ENCODE peak calls at places on chromosomes 12 and 14, in four cellular contexts. One of them, this sample, is unnamed.

GRCh38 chr14:96383445-96383844 is 8.5 kb upstream of the AK7 start:
- DNase-seq in fibroblast of pulmonary artery: no peak
- DNase-seq in activated CD8-positive, alpha-beta memory T cell treated with anti-CD3 and anti-CD28 coated beads for 1 hour: no peak
- DNase-seq in glomerular endothelial cell: no peak
- DNase-seq in this sample: no peak

GRCh38 chr12:39003541-39004160 is 98.3 kb upstream of the CPNE8 start:
- DNase-seq in glomerular endothelial cell: no peak
- DNase-seq in activated CD8-positive, alpha-beta memory T cell treated with anti-CD3 and anti-CD28 coated beads for 1 hour: no peak
- DNase-seq in fibroblast of pulmonary artery: no peak
- DNase-seq in this sample: no peak

GRCh38 chr12:121590476-121591143 is 9.8 kb upstream of the KDM2B start:
- DNase-seq in fibroblast of pulmonary artery: peak
- DNase-seq in activated CD8-positive, alpha-beta memory T cell treated with anti-CD3 and anti-CD28 coated beads for 1 hour: peak
- DNase-seq in glomerular endothelial cell: no peak
- DNase-seq in this sample: no peak

GRCh38 chr12:122988036-122988435 is 7.6 kb downstream of the ARL6IP4 start:
- DNase-seq in activated CD8-positive, alpha-beta memory T cell treated with anti-CD3 and anti-CD28 coated beads for 1 hour: no peak
- DNase-seq in glomerular endothelial cell: no peak
- DNase-seq in fibroblast of pulmonary artery: no peak
- DNase-seq in this sample: no peak

GRCh38 chr14:100824156-100824555 is 1.8 kb upstream of the MEG3 start:
- DNase-seq in glomerular endothelial cell: no peak
- DNase-seq in fibroblast of pulmonary artery: peak
- DNase-seq in activated CD8-positive, alpha-beta memory T cell treated with anti-CD3 and anti-CD28 coated beads for 1 hour: no peak
- DNase-seq in this sample: no peak

GRCh38 chr12:42346603-42347002 is 20.6 kb downstream of the PPHLN1 start:
- DNase-seq in activated CD8-positive, alpha-beta memory T cell treated with anti-CD3 and anti-CD28 coated beads for 1 hour: no peak
- DNase-seq in glomerular endothelial cell: no peak
- DNase-seq in fibroblast of pulmonary artery: no peak
- DNase-seq in this sample: no peak

GRCh38 chr12:27332407-27333310 is at the start of gene BMAL2:
- DNase-seq in fibroblast of pulmonary artery: peak
- DNase-seq in activated CD8-positive, alpha-beta memory T cell treated with anti-CD3 and anti-CD28 coated beads for 1 hour: no peak
- DNase-seq in glomerular endothelial cell: no peak
- DNase-seq in this sample: no peak

GRCh38 chr12:130633771-130634170 is 82.3 kb downstream of the RIMBP2 start:
- DNase-seq in fibroblast of pulmonary artery: no peak
- DNase-seq in glomerular endothelial cell: no peak
- DNase-seq in activated CD8-positive, alpha-beta memory T cell treated with anti-CD3 and anti-CD28 coated beads for 1 hour: no peak
- DNase-seq in this sample: peak

GRCh38 chr14:100187247-100187833 is 27.9 kb upstream of the DEGS2 start:
- DNase-seq in activated CD8-positive, alpha-beta memory T cell treated with anti-CD3 and anti-CD28 coated beads for 1 hour: no peak
- DNase-seq in glomerular endothelial cell: no peak
- DNase-seq in fibroblast of pulmonary artery: no peak
- DNase-seq in this sample: no peak

GRCh38 chr14:90201344-90201743 is 55.0 kb upstream of the PSMC1 start:
- DNase-seq in activated CD8-positive, alpha-beta memory T cell treated with anti-CD3 and anti-CD28 coated beads for 1 hour: no peak
- DNase-seq in fibroblast of pulmonary artery: no peak
- DNase-seq in glomerular endothelial cell: no peak
- DNase-seq in this sample: no peak

GRCh38 chr12:51160814-51161459 is 12.0 kb downstream of the TFCP2 start:
- DNase-seq in fibroblast of pulmonary artery: peak
- DNase-seq in glomerular endothelial cell: no peak
- DNase-seq in activated CD8-positive, alpha-beta memory T cell treated with anti-CD3 and anti-CD28 coated beads for 1 hour: no peak
- DNase-seq in this sample: no peak

GRCh38 chr14:61472025-61472672 is 150.8 kb downstream of the PRKCH start:
- DNase-seq in activated CD8-positive, alpha-beta memory T cell treated with anti-CD3 and anti-CD28 coated beads for 1 hour: no peak
- DNase-seq in glomerular endothelial cell: no peak
- DNase-seq in fibroblast of pulmonary artery: peak
- DNase-seq in this sample: peak

GRCh38 chr14:103290961-103291360 is 43.1 kb upstream of the EIF5 start:
- DNase-seq in activated CD8-positive, alpha-beta memory T cell treated with anti-CD3 and anti-CD28 coated beads for 1 hour: no peak
- DNase-seq in glomerular endothelial cell: no peak
- DNase-seq in fibroblast of pulmonary artery: no peak
- DNase-seq in this sample: no peak

GRCh38 chr14:51726166-51726899 is 74.6 kb downstream of the FRMD6 start:
- DNase-seq in activated CD8-positive, alpha-beta memory T cell treated with anti-CD3 and anti-CD28 coated beads for 1 hour: no peak
- DNase-seq in fibroblast of pulmonary artery: peak
- DNase-seq in glomerular endothelial cell: no peak
- DNase-seq in this sample: no peak

GRCh38 chr14:103199141-103199540 is 75.9 kb downstream of the TNFAIP2 start:
- DNase-seq in fibroblast of pulmonary artery: peak
- DNase-seq in activated CD8-positive, alpha-beta memory T cell treated with anti-CD3 and anti-CD28 coated beads for 1 hour: no peak
- DNase-seq in glomerular endothelial cell: no peak
- DNase-seq in this sample: no peak

GRCh38 chr12:121061831-121062230 is 22.8 kb upstream of the OASL start:
- DNase-seq in fibroblast of pulmonary artery: peak
- DNase-seq in activated CD8-positive, alpha-beta memory T cell treated with anti-CD3 and anti-CD28 coated beads for 1 hour: no peak
- DNase-seq in glomerular endothelial cell: peak
- DNase-seq in this sample: peak

GRCh38 chr14:20419404-20419803 is 6.1 kb upstream of the TEP1 start:
- DNase-seq in fibroblast of pulmonary artery: no peak
- DNase-seq in activated CD8-positive, alpha-beta memory T cell treated with anti-CD3 and anti-CD28 coated beads for 1 hour: no peak
- DNase-seq in glomerular endothelial cell: no peak
- DNase-seq in this sample: no peak

GRCh38 chr12:106309671-106310313 is 7.3 kb downstream of the TCP11L2 start:
- DNase-seq in glomerular endothelial cell: no peak
- DNase-seq in activated CD8-positive, alpha-beta memory T cell treated with anti-CD3 and anti-CD28 coated beads for 1 hour: no peak
- DNase-seq in fibroblast of pulmonary artery: peak
- DNase-seq in this sample: no peak

GRCh38 chr14:95998656-95999055 is 40.5 kb upstream of the C14orf132 start:
- DNase-seq in fibroblast of pulmonary artery: peak
- DNase-seq in glomerular endothelial cell: no peak
- DNase-seq in activated CD8-positive, alpha-beta memory T cell treated with anti-CD3 and anti-CD28 coated beads for 1 hour: no peak
- DNase-seq in this sample: peak

GRCh38 chr12:9706081-9706685 is 26.7 kb downstream of the CLECL1 start:
- DNase-seq in glomerular endothelial cell: no peak
- DNase-seq in fibroblast of pulmonary artery: no peak
- DNase-seq in activated CD8-positive, alpha-beta memory T cell treated with anti-CD3 and anti-CD28 coated beads for 1 hour: no peak
- DNase-seq in this sample: no peak

GRCh38 chr12:98408681-98409080 is 106.7 kb upstream of the TMPO start:
- DNase-seq in glomerular endothelial cell: no peak
- DNase-seq in activated CD8-positive, alpha-beta memory T cell treated with anti-CD3 and anti-CD28 coated beads for 1 hour: no peak
- DNase-seq in fibroblast of pulmonary artery: peak
- DNase-seq in this sample: no peak

GRCh38 chr12:22978962-22979361 is 354.0 kb downstream of the ETNK1 start:
- DNase-seq in fibroblast of pulmonary artery: peak
- DNase-seq in glomerular endothelial cell: no peak
- DNase-seq in activated CD8-positive, alpha-beta memory T cell treated with anti-CD3 and anti-CD28 coated beads for 1 hour: no peak
- DNase-seq in this sample: no peak

GRCh38 chr14:55249423-55249822 is 21.8 kb upstream of the FBXO34 start:
- DNase-seq in fibroblast of pulmonary artery: peak
- DNase-seq in glomerular endothelial cell: no peak
- DNase-seq in activated CD8-positive, alpha-beta memory T cell treated with anti-CD3 and anti-CD28 coated beads for 1 hour: no peak
- DNase-seq in this sample: no peak

GRCh38 chr14:35474323-35474722 is 59.6 kb upstream of the INSM2 start:
- DNase-seq in glomerular endothelial cell: no peak
- DNase-seq in activated CD8-positive, alpha-beta memory T cell treated with anti-CD3 and anti-CD28 coated beads for 1 hour: no peak
- DNase-seq in fibroblast of pulmonary artery: no peak
- DNase-seq in this sample: no peak

GRCh38 chr14:73462815-73463214 is 4.5 kb upstream of the NUMB start:
- DNase-seq in fibroblast of pulmonary artery: peak
- DNase-seq in activated CD8-positive, alpha-beta memory T cell treated with anti-CD3 and anti-CD28 coated beads for 1 hour: no peak
- DNase-seq in glomerular endothelial cell: no peak
- DNase-seq in this sample: no peak

GRCh38 chr14:20327005-20327869 is 5.8 kb downstream of the CCNB1IP1 start:
- DNase-seq in activated CD8-positive, alpha-beta memory T cell treated with anti-CD3 and anti-CD28 coated beads for 1 hour: no peak
- DNase-seq in fibroblast of pulmonary artery: peak
- DNase-seq in glomerular endothelial cell: no peak
- DNase-seq in this sample: peak

GRCh38 chr14:89425931-89426330 is 8.9 kb upstream of the FOXN3 start:
- DNase-seq in glomerular endothelial cell: peak
- DNase-seq in activated CD8-positive, alpha-beta memory T cell treated with anti-CD3 and anti-CD28 coated beads for 1 hour: no peak
- DNase-seq in fibroblast of pulmonary artery: peak
- DNase-seq in this sample: no peak

GRCh38 chr14:68322970-68323620 is 469.8 kb downstream of the ZFP36L1 start:
- DNase-seq in glomerular endothelial cell: no peak
- DNase-seq in fibroblast of pulmonary artery: no peak
- DNase-seq in activated CD8-positive, alpha-beta memory T cell treated with anti-CD3 and anti-CD28 coated beads for 1 hour: no peak
- DNase-seq in this sample: peak

GRCh38 chr12:64665506-64665905 is 55.2 kb downstream of the RASSF3 start:
- DNase-seq in activated CD8-positive, alpha-beta memory T cell treated with anti-CD3 and anti-CD28 coated beads for 1 hour: no peak
- DNase-seq in fibroblast of pulmonary artery: peak
- DNase-seq in glomerular endothelial cell: no peak
- DNase-seq in this sample: no peak

GRCh38 chr12:29889737-29890136 is 106.0 kb upstream of the TMTC1 start:
- DNase-seq in activated CD8-positive, alpha-beta memory T cell treated with anti-CD3 and anti-CD28 coated beads for 1 hour: no peak
- DNase-seq in fibroblast of pulmonary artery: peak
- DNase-seq in glomerular endothelial cell: peak
- DNase-seq in this sample: peak

GRCh38 chr12:95653761-95654546 is 102.7 kb upstream of the USP44 start:
- DNase-seq in fibroblast of pulmonary artery: peak
- DNase-seq in glomerular endothelial cell: no peak
- DNase-seq in activated CD8-positive, alpha-beta memory T cell treated with anti-CD3 and anti-CD28 coated beads for 1 hour: no peak
- DNase-seq in this sample: no peak

GRCh38 chr14:46054526-46054925 is 597.1 kb downstream of the RPL10L start:
- DNase-seq in fibroblast of pulmonary artery: peak
- DNase-seq in glomerular endothelial cell: no peak
- DNase-seq in activated CD8-positive, alpha-beta memory T cell treated with anti-CD3 and anti-CD28 coated beads for 1 hour: no peak
- DNase-seq in this sample: no peak

GRCh38 chr12:12916135-12916956 is 25.0 kb downstream of the GPRC5A start:
- DNase-seq in glomerular endothelial cell: peak
- DNase-seq in activated CD8-positive, alpha-beta memory T cell treated with anti-CD3 and anti-CD28 coated beads for 1 hour: peak
- DNase-seq in fibroblast of pulmonary artery: peak
- DNase-seq in this sample: peak

GRCh38 chr14:79542121-79542520 is 669.2 kb downstream of the DIO2 start:
- DNase-seq in fibroblast of pulmonary artery: peak
- DNase-seq in glomerular endothelial cell: no peak
- DNase-seq in activated CD8-positive, alpha-beta memory T cell treated with anti-CD3 and anti-CD28 coated beads for 1 hour: no peak
- DNase-seq in this sample: no peak

GRCh38 chr12:116066381-116067230 is 210.9 kb downstream of the MED13L start:
- DNase-seq in fibroblast of pulmonary artery: peak
- DNase-seq in activated CD8-positive, alpha-beta memory T cell treated with anti-CD3 and anti-CD28 coated beads for 1 hour: peak
- DNase-seq in glomerular endothelial cell: no peak
- DNase-seq in this sample: no peak

GRCh38 chr12:47821346-47821706 is 1.6 kb upstream of the HDAC7 start:
- DNase-seq in fibroblast of pulmonary artery: no peak
- DNase-seq in glomerular endothelial cell: no peak
- DNase-seq in activated CD8-positive, alpha-beta memory T cell treated with anti-CD3 and anti-CD28 coated beads for 1 hour: no peak
- DNase-seq in this sample: no peak

GRCh38 chr14:29444216-29444615 is 483.4 kb downstream of the PRKD1 start:
- DNase-seq in activated CD8-positive, alpha-beta memory T cell treated with anti-CD3 and anti-CD28 coated beads for 1 hour: no peak
- DNase-seq in glomerular endothelial cell: no peak
- DNase-seq in fibroblast of pulmonary artery: no peak
- DNase-seq in this sample: no peak

GRCh38 chr14:56899829-56900228 is 89.5 kb upstream of the OTX2 start:
- DNase-seq in glomerular endothelial cell: no peak
- DNase-seq in activated CD8-positive, alpha-beta memory T cell treated with anti-CD3 and anti-CD28 coated beads for 1 hour: no peak
- DNase-seq in fibroblast of pulmonary artery: no peak
- DNase-seq in this sample: no peak

GRCh38 chr12:5177096-5177495 is 133.4 kb downstream of the KCNA5 start:
- DNase-seq in activated CD8-positive, alpha-beta memory T cell treated with anti-CD3 and anti-CD28 coated beads for 1 hour: no peak
- DNase-seq in glomerular endothelial cell: no peak
- DNase-seq in fibroblast of pulmonary artery: no peak
- DNase-seq in this sample: no peak

GRCh38 chr12:26242683-26243082 is 47.3 kb downstream of the SSPN start:
- DNase-seq in activated CD8-positive, alpha-beta memory T cell treated with anti-CD3 and anti-CD28 coated beads for 1 hour: no peak
- DNase-seq in fibroblast of pulmonary artery: no peak
- DNase-seq in glomerular endothelial cell: no peak
- DNase-seq in this sample: no peak